ENCODE peak calls at places on chromosome 9, in nine cellular contexts. One of them, this sample, is unnamed.

GRCh38 chr9:82116538-82116937 is 128.0 kb downstream of the SPATA31D1 start:
- DNase-seq in pancreas: no peak
- DNase-seq in dorsolateral prefrontal cortex: no peak
- DNase-seq in fibroblast of pulmonary artery: peak
- DNase-seq in transverse colon: no peak
- DNase-seq in GM23248: no peak
- DNase-seq in CD4-positive, CD25-positive, alpha-beta regulatory T cell: no peak
- DNase-seq in CD8-positive, alpha-beta T cell: no peak
- DNase-seq in astrocyte of the spinal cord: peak
- DNase-seq in this sample: no peak

GRCh38 chr9:134678206-134678605 is 36.6 kb downstream of the COL5A1 start:
- DNase-seq in pancreas: peak
- DNase-seq in dorsolateral prefrontal cortex: no peak
- DNase-seq in fibroblast of pulmonary artery: no peak
- DNase-seq in transverse colon: no peak
- DNase-seq in GM23248: no peak
- DNase-seq in CD4-positive, CD25-positive, alpha-beta regulatory T cell: no peak
- DNase-seq in CD8-positive, alpha-beta T cell: no peak
- DNase-seq in astrocyte of the spinal cord: no peak
- DNase-seq in this sample: no peak

GRCh38 chr9:136031741-136032638 is 63.1 kb downstream of the NACC2 start:
- DNase-seq in pancreas: no peak
- DNase-seq in dorsolateral prefrontal cortex: no peak
- DNase-seq in fibroblast of pulmonary artery: peak
- DNase-seq in transverse colon: no peak
- DNase-seq in GM23248: peak
- DNase-seq in CD4-positive, CD25-positive, alpha-beta regulatory T cell: no peak
- DNase-seq in CD8-positive, alpha-beta T cell: no peak
- DNase-seq in astrocyte of the spinal cord: no peak
- DNase-seq in this sample: no peak

GRCh38 chr9:9719373-9720112 is 893.3 kb downstream of the PTPRD start:
- DNase-seq in pancreas: peak
- DNase-seq in dorsolateral prefrontal cortex: no peak
- DNase-seq in fibroblast of pulmonary artery: no peak
- DNase-seq in transverse colon: no peak
- DNase-seq in GM23248: no peak
- DNase-seq in CD4-positive, CD25-positive, alpha-beta regulatory T cell: no peak
- DNase-seq in CD8-positive, alpha-beta T cell: no peak
- DNase-seq in astrocyte of the spinal cord: no peak
- DNase-seq in this sample: no peak

GRCh38 chr9:74683322-74683721 is 186.2 kb downstream of the RORB start:
- DNase-seq in pancreas: no peak
- DNase-seq in dorsolateral prefrontal cortex: no peak
- DNase-seq in fibroblast of pulmonary artery: no peak
- DNase-seq in transverse colon: no peak
- DNase-seq in GM23248: no peak
- DNase-seq in CD4-positive, CD25-positive, alpha-beta regulatory T cell: no peak
- DNase-seq in CD8-positive, alpha-beta T cell: no peak
- DNase-seq in astrocyte of the spinal cord: no peak
- DNase-seq in this sample: no peak

GRCh38 chr9:108367188-108367587 is 488.6 kb downstream of the ACTL7B start:
- DNase-seq in pancreas: no peak
- DNase-seq in dorsolateral prefrontal cortex: no peak
- DNase-seq in fibroblast of pulmonary artery: no peak
- DNase-seq in transverse colon: no peak
- DNase-seq in GM23248: no peak
- DNase-seq in CD4-positive, CD25-positive, alpha-beta regulatory T cell: no peak
- DNase-seq in CD8-positive, alpha-beta T cell: no peak
- DNase-seq in astrocyte of the spinal cord: no peak
- DNase-seq in this sample: no peak

GRCh38 chr9:17130285-17130684 is 4.6 kb upstream of the CNTLN start:
- DNase-seq in pancreas: no peak
- DNase-seq in dorsolateral prefrontal cortex: no peak
- DNase-seq in fibroblast of pulmonary artery: no peak
- DNase-seq in transverse colon: no peak
- DNase-seq in GM23248: no peak
- DNase-seq in CD4-positive, CD25-positive, alpha-beta regulatory T cell: no peak
- DNase-seq in CD8-positive, alpha-beta T cell: no peak
- DNase-seq in astrocyte of the spinal cord: no peak
- DNase-seq in this sample: no peak

GRCh38 chr9:133359420-133360175 is 3.2 kb downstream of the SURF2 start:
- DNase-seq in pancreas: no peak
- DNase-seq in dorsolateral prefrontal cortex: peak
- DNase-seq in fibroblast of pulmonary artery: no peak
- DNase-seq in transverse colon: no peak
- DNase-seq in GM23248: peak
- DNase-seq in CD4-positive, CD25-positive, alpha-beta regulatory T cell: no peak
- DNase-seq in CD8-positive, alpha-beta T cell: peak
- DNase-seq in astrocyte of the spinal cord: no peak
- DNase-seq in this sample: no peak

GRCh38 chr9:37949576-37949975 is 45.6 kb upstream of the SLC25A51 start:
- DNase-seq in pancreas: no peak
- DNase-seq in dorsolateral prefrontal cortex: no peak
- DNase-seq in fibroblast of pulmonary artery: no peak
- DNase-seq in transverse colon: no peak
- DNase-seq in GM23248: peak
- DNase-seq in CD4-positive, CD25-positive, alpha-beta regulatory T cell: no peak
- DNase-seq in CD8-positive, alpha-beta T cell: no peak
- DNase-seq in astrocyte of the spinal cord: no peak
- DNase-seq in this sample: no peak

GRCh38 chr9:108991479-108991878 is 21.8 kb downstream of the CTNNAL1 start:
- DNase-seq in pancreas: no peak
- DNase-seq in dorsolateral prefrontal cortex: no peak
- DNase-seq in fibroblast of pulmonary artery: peak
- DNase-seq in transverse colon: no peak
- DNase-seq in GM23248: no peak
- DNase-seq in CD4-positive, CD25-positive, alpha-beta regulatory T cell: no peak
- DNase-seq in CD8-positive, alpha-beta T cell: no peak
- DNase-seq in astrocyte of the spinal cord: no peak
- DNase-seq in this sample: no peak

GRCh38 chr9:35820076-35820475 is 5.2 kb upstream of the HINT2 start:
- DNase-seq in pancreas: no peak
- DNase-seq in dorsolateral prefrontal cortex: no peak
- DNase-seq in fibroblast of pulmonary artery: peak
- DNase-seq in transverse colon: no peak
- DNase-seq in GM23248: peak
- DNase-seq in CD4-positive, CD25-positive, alpha-beta regulatory T cell: no peak
- DNase-seq in CD8-positive, alpha-beta T cell: no peak
- DNase-seq in astrocyte of the spinal cord: peak
- DNase-seq in this sample: no peak

GRCh38 chr9:137300607-137301085 is 1.4 kb downstream of the NRARP start:
- DNase-seq in pancreas: peak
- DNase-seq in dorsolateral prefrontal cortex: no peak
- DNase-seq in fibroblast of pulmonary artery: peak
- DNase-seq in transverse colon: peak
- DNase-seq in GM23248: no peak
- DNase-seq in CD4-positive, CD25-positive, alpha-beta regulatory T cell: no peak
- DNase-seq in CD8-positive, alpha-beta T cell: no peak
- DNase-seq in astrocyte of the spinal cord: peak
- DNase-seq in this sample: no peak

DNA sequence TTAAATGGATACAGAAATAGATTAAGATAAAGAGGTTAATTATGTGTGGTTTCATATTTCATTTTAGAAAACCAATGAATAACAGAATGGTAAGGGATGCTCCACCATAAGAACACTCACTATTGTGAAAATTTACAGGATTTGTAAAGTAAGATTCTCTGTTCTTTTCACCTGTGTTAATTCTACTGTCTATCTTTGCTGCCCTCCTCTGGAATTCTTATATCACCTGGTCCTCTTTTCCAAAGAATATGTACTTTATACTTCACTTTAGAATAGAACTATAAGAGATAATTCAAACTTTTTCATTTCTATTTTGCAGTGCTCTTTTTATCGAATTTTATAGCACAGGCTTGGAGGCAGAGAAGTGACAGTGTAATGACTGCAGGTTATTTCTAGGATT is 213.4 kb downstream of the LURAP1L start:
- DNase-seq in pancreas: no peak
- DNase-seq in dorsolateral prefrontal cortex: no peak
- DNase-seq in fibroblast of pulmonary artery: no peak
- DNase-seq in transverse colon: no peak
- DNase-seq in GM23248: no peak
- DNase-seq in CD4-positive, CD25-positive, alpha-beta regulatory T cell: no peak
- DNase-seq in CD8-positive, alpha-beta T cell: no peak
- DNase-seq in astrocyte of the spinal cord: no peak
- DNase-seq in this sample: no peak
- H3K4me3 ChIP-seq in pancreas: no peak
- H3K4me3 ChIP-seq in dorsolateral prefrontal cortex: no peak
- H3K4me3 ChIP-seq in fibroblast of pulmonary artery: no peak
- H3K4me3 ChIP-seq in transverse colon: no peak
- H3K4me3 ChIP-seq in GM23248: no peak
- H3K4me3 ChIP-seq in CD4-positive, CD25-positive, alpha-beta regulatory T cell: no peak
- H3K4me3 ChIP-seq in CD8-positive, alpha-beta T cell: no peak
- H3K4me3 ChIP-seq in astrocyte of the spinal cord: no peak
- H3K4me3 ChIP-seq in this sample: no peak

GRCh38 chr9:4667681-4668080 is 1.4 kb upstream of the SPATA6L start:
- DNase-seq in pancreas: no peak
- DNase-seq in dorsolateral prefrontal cortex: no peak
- DNase-seq in fibroblast of pulmonary artery: no peak
- DNase-seq in transverse colon: no peak
- DNase-seq in GM23248: no peak
- DNase-seq in CD4-positive, CD25-positive, alpha-beta regulatory T cell: peak
- DNase-seq in CD8-positive, alpha-beta T cell: peak
- DNase-seq in astrocyte of the spinal cord: no peak
- DNase-seq in this sample: no peak

GRCh38 chr9:4666042-4666699 is at the start of gene SPATA6L:
- DNase-seq in pancreas: peak
- DNase-seq in dorsolateral prefrontal cortex: peak
- DNase-seq in fibroblast of pulmonary artery: peak
- DNase-seq in transverse colon: peak
- DNase-seq in GM23248: peak
- DNase-seq in CD4-positive, CD25-positive, alpha-beta regulatory T cell: peak
- DNase-seq in CD8-positive, alpha-beta T cell: peak
- DNase-seq in astrocyte of the spinal cord: peak
- DNase-seq in this sample: no peak

GRCh38 chr9:4663956-4664355 is 1.9 kb downstream of the PLPP6 start:
- DNase-seq in pancreas: no peak
- DNase-seq in dorsolateral prefrontal cortex: no peak
- DNase-seq in fibroblast of pulmonary artery: no peak
- DNase-seq in transverse colon: no peak
- DNase-seq in GM23248: no peak
- DNase-seq in CD4-positive, CD25-positive, alpha-beta regulatory T cell: no peak
- DNase-seq in CD8-positive, alpha-beta T cell: no peak
- DNase-seq in astrocyte of the spinal cord: no peak
- DNase-seq in this sample: no peak

GRCh38 chr9:4662989-4663792 is 1.1 kb downstream of the PLPP6 start:
- DNase-seq in pancreas: no peak
- DNase-seq in dorsolateral prefrontal cortex: no peak
- DNase-seq in fibroblast of pulmonary artery: no peak
- DNase-seq in transverse colon: no peak
- DNase-seq in GM23248: peak
- DNase-seq in CD4-positive, CD25-positive, alpha-beta regulatory T cell: no peak
- DNase-seq in CD8-positive, alpha-beta T cell: no peak
- DNase-seq in astrocyte of the spinal cord: no peak
- DNase-seq in this sample: no peak

DNA sequence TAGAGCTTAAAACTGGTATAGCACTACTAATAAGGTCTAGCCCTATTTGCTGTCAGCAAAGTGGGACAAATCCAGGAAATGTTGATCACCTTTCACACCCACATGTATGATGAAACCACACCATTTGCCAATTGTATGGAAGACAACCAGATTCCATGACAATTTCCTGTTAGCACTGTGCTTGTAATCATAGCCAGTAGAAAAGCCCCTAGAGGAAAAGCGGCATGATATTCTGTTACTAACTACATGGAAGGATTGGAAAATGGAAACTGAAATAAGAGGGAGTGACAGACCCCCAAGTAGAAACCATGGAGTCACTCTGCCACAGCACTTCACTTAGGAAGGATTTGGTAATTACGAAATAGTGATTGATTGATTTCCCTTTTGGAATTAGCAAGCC is 923 bp downstream of the SPATA6L start:
- DNase-seq in pancreas: no peak
- DNase-seq in dorsolateral prefrontal cortex: no peak
- DNase-seq in fibroblast of pulmonary artery: peak
- DNase-seq in transverse colon: no peak
- DNase-seq in GM23248: peak
- DNase-seq in CD4-positive, CD25-positive, alpha-beta regulatory T cell: no peak
- DNase-seq in CD8-positive, alpha-beta T cell: no peak
- DNase-seq in astrocyte of the spinal cord: no peak
- DNase-seq in this sample: no peak
- H3K4me3 ChIP-seq in pancreas: peak
- H3K4me3 ChIP-seq in dorsolateral prefrontal cortex: peak
- H3K4me3 ChIP-seq in fibroblast of pulmonary artery: peak
- H3K4me3 ChIP-seq in transverse colon: no peak
- H3K4me3 ChIP-seq in GM23248: peak
- H3K4me3 ChIP-seq in CD4-positive, CD25-positive, alpha-beta regulatory T cell: peak
- H3K4me3 ChIP-seq in CD8-positive, alpha-beta T cell: no peak
- H3K4me3 ChIP-seq in astrocyte of the spinal cord: no peak
- H3K4me3 ChIP-seq in this sample: no peak

GRCh38 chr9:125906144-125906543 is 159.0 kb downstream of the PBX3 start:
- DNase-seq in pancreas: no peak
- DNase-seq in dorsolateral prefrontal cortex: no peak
- DNase-seq in fibroblast of pulmonary artery: peak
- DNase-seq in transverse colon: no peak
- DNase-seq in GM23248: peak
- DNase-seq in CD4-positive, CD25-positive, alpha-beta regulatory T cell: no peak
- DNase-seq in CD8-positive, alpha-beta T cell: no peak
- DNase-seq in astrocyte of the spinal cord: peak
- DNase-seq in this sample: no peak
- H3K4me3 ChIP-seq in pancreas: no peak
- H3K4me3 ChIP-seq in dorsolateral prefrontal cortex: no peak
- H3K4me3 ChIP-seq in fibroblast of pulmonary artery: no peak
- H3K4me3 ChIP-seq in transverse colon: no peak
- H3K4me3 ChIP-seq in GM23248: no peak
- H3K4me3 ChIP-seq in CD4-positive, CD25-positive, alpha-beta regulatory T cell: no peak
- H3K4me3 ChIP-seq in CD8-positive, alpha-beta T cell: no peak
- H3K4me3 ChIP-seq in astrocyte of the spinal cord: no peak
- H3K4me3 ChIP-seq in this sample: no peak

DNA sequence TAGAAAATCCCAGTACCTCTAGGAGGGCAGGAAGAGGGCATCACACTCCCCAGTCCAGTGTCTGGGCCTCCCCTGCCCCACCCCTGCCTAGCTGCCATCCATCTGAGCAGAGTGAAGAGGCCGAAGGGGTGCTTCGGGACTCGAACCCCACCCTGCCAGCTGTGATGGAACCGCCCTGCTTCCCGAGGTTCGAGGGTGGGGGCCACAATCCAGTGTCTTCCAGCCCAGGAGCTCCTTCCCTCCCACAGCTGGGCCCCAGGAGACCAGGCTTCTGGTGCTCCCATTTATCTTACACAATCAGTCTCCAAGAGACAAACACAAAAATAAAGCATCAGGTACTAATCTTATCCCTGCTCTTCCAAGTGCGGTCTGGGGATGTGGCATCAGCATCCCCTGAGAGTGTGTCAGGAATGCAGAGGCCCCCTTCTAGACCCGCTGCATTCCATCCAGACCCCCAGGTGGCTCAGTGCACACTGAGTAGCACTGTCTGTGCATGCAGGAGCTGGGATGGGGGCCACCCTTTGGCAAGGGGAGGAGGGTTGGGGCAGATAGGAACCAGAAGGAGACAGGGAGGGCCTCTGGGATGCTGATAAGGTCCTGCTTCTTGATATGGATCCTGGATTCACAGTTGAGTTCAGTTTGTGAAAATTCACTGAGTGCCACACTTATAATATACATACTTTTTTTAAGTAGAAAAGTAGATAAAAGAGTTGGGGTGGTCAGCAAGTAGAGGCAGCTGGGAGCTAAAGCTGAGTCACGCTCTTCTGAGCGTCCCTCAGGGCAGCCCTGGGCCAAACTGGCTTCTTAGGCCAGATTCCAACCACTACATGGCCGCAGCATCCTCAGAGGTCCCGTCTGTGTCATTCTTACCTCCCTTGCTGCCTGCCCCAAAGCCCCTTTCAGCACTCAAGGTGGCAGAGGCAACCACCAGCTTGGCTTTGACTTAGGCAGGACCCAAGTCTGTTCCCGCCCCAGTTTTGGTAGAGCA is 123.1 kb upstream of the TBC1D2 start:
- DNase-seq in pancreas: no peak
- DNase-seq in dorsolateral prefrontal cortex: no peak
- DNase-seq in fibroblast of pulmonary artery: peak
- DNase-seq in transverse colon: no peak
- DNase-seq in GM23248: peak
- DNase-seq in CD4-positive, CD25-positive, alpha-beta regulatory T cell: no peak
- DNase-seq in CD8-positive, alpha-beta T cell: no peak
- DNase-seq in astrocyte of the spinal cord: no peak
- DNase-seq in this sample: no peak
- H3K4me3 ChIP-seq in pancreas: no peak
- H3K4me3 ChIP-seq in dorsolateral prefrontal cortex: no peak
- H3K4me3 ChIP-seq in fibroblast of pulmonary artery: no peak
- H3K4me3 ChIP-seq in transverse colon: no peak
- H3K4me3 ChIP-seq in GM23248: no peak
- H3K4me3 ChIP-seq in CD4-positive, CD25-positive, alpha-beta regulatory T cell: no peak
- H3K4me3 ChIP-seq in CD8-positive, alpha-beta T cell: no peak
- H3K4me3 ChIP-seq in astrocyte of the spinal cord: no peak
- H3K4me3 ChIP-seq in this sample: no peak